ENCODE peak calls at places on chromosomes 6 and 20, in nine cellular contexts. K, F, V, Y, T, O, L, S and A are unnamed samples.
A peak's percentile ranks its signal among the peaks of the same experiment; 100 is the strongest.

GRCh38 chr20:32986331-32986966 is 17.8 kb downstream of the SUN5 start:
- DNase-seq in K (no peak), F (no peak), V (no peak), Y (no peak), T (no peak), O (no peak), L (no peak), S (no peak), A (no peak)

GRCh38 chr20:59578602-59579403 is 25.5 kb upstream of the PHACTR3 start:
- DNase-seq in K (no peak), F (no peak), V (no peak), Y (no peak), T (no peak), O (no peak), L (no peak), S (no peak), A (no peak)

GRCh38 chr6:44198684-44199083 is 18.0 kb upstream of the MYMX start:
- DNase-seq in K (no peak), F (no peak), V (no peak), Y (no peak), T (no peak), O (no peak), L (no peak), S (no peak), A (no peak)

GRCh38 chr20:18224968-18225568 is 63.3 kb upstream of the ZNF133 start:
- DNase-seq in K (peak; percentile 82), F (peak; percentile 53), V (no peak), Y (peak; percentile 24), T (no peak), O (peak; percentile 34), L (no peak), S (no peak), A (no peak)

GRCh38 chr20:53801609-53802370 is 208.2 kb upstream of the ZNF217 start:
- DNase-seq in K (no peak), F (no peak), V (no peak), Y (no peak), T (peak; percentile 38), O (no peak), L (no peak), S (no peak), A (no peak)

GRCh38 chr20:17735959-17736621 is 36.3 kb downstream of the BANF2 start:
- DNase-seq in K (no peak), F (no peak), V (no peak), Y (no peak), T (no peak), O (no peak), L (no peak), S (no peak), A (no peak)

GRCh38 chr6:37783025-37783825 is 36.3 kb upstream of the ZFAND3 start:
- DNase-seq in K (peak; percentile 55), F (no peak), V (no peak), Y (no peak), T (no peak), O (peak; percentile 22), L (no peak), S (no peak), A (peak; percentile 44)

GRCh38 chr6:170284126-170284773 is 6.6 kb downstream of the DLL1 start:
- DNase-seq in K (no peak), F (no peak), V (no peak), Y (peak; percentile 4), T (no peak), O (no peak), L (no peak), S (peak; percentile 83), A (no peak)

GRCh38 chr6:161439093-161439492 is 165.2 kb upstream of the AGPAT4 start:
- DNase-seq in K (no peak), F (peak; percentile 47), V (no peak), Y (peak; percentile 48), T (no peak), O (peak; percentile 59), L (no peak), S (peak; percentile 87), A (no peak)

GRCh38 chr6:44201638-44202303 is 15.0 kb upstream of the MYMX start:
- DNase-seq in K (peak; percentile 69), F (no peak), V (no peak), Y (no peak), T (no peak), O (no peak), L (no peak), S (no peak), A (no peak)

GRCh38 chr6:26342106-26342999 is 22.6 kb upstream of the BTN3A2 start:
- DNase-seq in K (no peak), F (no peak), V (no peak), Y (no peak), T (no peak), O (no peak), L (no peak), S (no peak), A (no peak)

GRCh38 chr20:32522525-32522774 is 62.7 kb downstream of the NOL4L start:
- DNase-seq in K (no peak), F (no peak), V (no peak), Y (no peak), T (no peak), O (no peak), L (no peak), S (no peak), A (peak; percentile 66)

GRCh38 chr20:57618091-57618765 is 2.0 kb downstream of the ZBP1 start:
- DNase-seq in K (no peak), F (peak; percentile 51), V (no peak), Y (no peak), T (peak; percentile 78), O (no peak), L (no peak), S (peak; percentile 68), A (no peak)

GRCh38 chr6:11525468-11526155 is 11.9 kb upstream of the TMEM170B start:
- DNase-seq in K (no peak), F (no peak), V (no peak), Y (no peak), T (no peak), O (no peak), L (no peak), S (peak; percentile 85), A (no peak)

GRCh38 chr6:95127266-95127665 is 450.1 kb upstream of the MANEA start:
- DNase-seq in K (peak; percentile 71), F (no peak), V (no peak), Y (no peak), T (no peak), O (no peak), L (no peak), S (no peak), A (no peak)

GRCh38 chr20:6582449-6582848 is 185.0 kb upstream of the BMP2 start:
- DNase-seq in K (no peak), F (no peak), V (no peak), Y (no peak), T (no peak), O (no peak), L (no peak), S (no peak), A (no peak)

GRCh38 chr6:12065321-12066140 is 53.4 kb downstream of the HIVEP1 start:
- DNase-seq in K (no peak), F (no peak), V (no peak), Y (no peak), T (no peak), O (no peak), L (no peak), S (no peak), A (no peak)

GRCh38 chr20:1721687-1722512 is 64.3 kb upstream of the SIRPG start:
- DNase-seq in K (no peak), F (no peak), V (no peak), Y (no peak), T (peak; percentile 38), O (no peak), L (no peak), S (no peak), A (no peak)

GRCh38 chr6:28258877-28259777 is at the start of gene NKAPL:
- DNase-seq in K (peak; percentile 67), F (no peak), V (no peak), Y (peak; percentile 88), T (peak; percentile 66), O (peak; percentile 88), L (no peak), S (peak; percentile 94), A (no peak)

DNA sequence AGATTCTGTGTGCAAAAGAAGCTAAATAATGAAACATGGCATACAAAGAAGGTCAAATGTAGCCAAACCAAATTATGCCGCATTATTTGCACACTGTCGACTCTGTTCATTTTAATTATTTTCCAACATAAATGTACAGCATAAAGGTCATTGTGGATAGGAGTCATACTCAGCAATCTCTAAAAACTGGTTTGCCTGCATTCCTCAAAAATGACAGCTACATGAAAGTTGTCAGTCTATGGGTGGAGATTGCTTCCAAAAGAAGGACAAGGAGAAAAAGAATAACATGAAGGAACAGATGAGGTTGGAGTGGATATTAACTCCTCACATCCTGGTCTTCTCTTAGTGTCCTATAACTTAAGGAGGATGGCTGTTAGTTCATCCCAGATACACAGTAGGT is 123.0 kb upstream of the STXBP5 start:
- DNase-seq in K (no peak), F (no peak), V (no peak), Y (no peak), T (no peak), O (no peak), L (no peak), S (no peak), A (no peak)
- TF ChIP-seq CTCF in K (no peak), F (no peak), V (no peak), Y (no peak), T (no peak), O (no peak), L (no peak), S (no peak), A (no peak)

DNA sequence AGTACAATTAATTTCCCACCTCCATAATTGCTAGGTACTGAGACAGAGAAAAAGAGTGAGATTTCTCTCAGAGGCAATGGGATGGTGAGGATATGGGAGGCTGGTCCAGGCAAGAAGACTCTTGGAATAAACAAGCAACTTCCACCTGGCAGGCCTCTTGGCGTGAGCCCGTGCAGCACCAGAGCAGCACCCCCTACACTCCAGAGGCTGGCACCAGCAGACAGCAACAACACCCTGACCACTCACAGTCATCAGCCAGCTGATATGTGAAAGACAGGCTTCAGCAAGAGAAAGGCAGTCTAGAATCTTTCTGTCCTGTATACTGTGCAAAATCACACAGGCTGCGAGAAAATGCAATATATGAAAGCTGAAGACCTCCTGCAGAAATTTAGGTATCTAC is 59.7 kb downstream of the KIF13A start:
- DNase-seq in K (peak; percentile 57), F (no peak), V (no peak), Y (peak; percentile 45), T (no peak), O (peak; percentile 54), L (no peak), S (no peak), A (no peak)
- TF ChIP-seq CTCF in K (no peak), F (no peak), V (no peak), Y (peak; percentile 17), T (no peak), O (peak; percentile 12), L (no peak), S (no peak), A (no peak)

DNA sequence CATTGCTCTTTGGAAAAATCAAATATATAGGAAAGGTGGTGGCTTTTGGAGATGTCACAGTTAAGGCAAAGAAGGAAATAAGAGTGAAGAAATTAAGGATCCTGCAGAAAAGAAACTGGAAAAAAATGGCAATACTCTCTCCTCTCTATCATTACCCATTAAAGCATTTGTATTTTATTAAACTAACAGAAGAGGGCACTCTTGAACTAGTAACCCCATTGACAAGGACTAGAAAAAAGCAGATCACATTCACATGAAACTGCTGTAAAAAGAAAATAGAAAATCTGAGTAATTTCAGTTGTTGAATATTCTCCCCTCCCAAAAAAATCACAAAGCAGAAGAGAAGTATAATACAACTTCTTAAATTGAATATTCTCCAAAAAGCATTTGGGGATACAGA is 104.1 kb upstream of the SLC35B3 start:
- DNase-seq in K (no peak), F (no peak), V (no peak), Y (no peak), T (no peak), O (no peak), L (no peak), S (no peak), A (no peak)
- TF ChIP-seq CTCF in K (no peak), F (no peak), V (peak; percentile 45), Y (no peak), T (peak; percentile 13), O (peak; percentile 26), L (no peak), S (no peak), A (no peak)

GRCh38 chr6:73985891-73986290 is 289.9 kb downstream of the CD109 start:
- DNase-seq in K (no peak), F (no peak), V (no peak), Y (no peak), T (no peak), O (no peak), L (no peak), S (no peak), A (no peak)
- TF ChIP-seq CTCF in K (no peak), F (peak; percentile 15), V (no peak), Y (no peak), T (no peak), O (no peak), L (no peak), S (no peak), A (no peak)